ENCODE peak calls at places on chromosomes 1 and 21, in ten cellular contexts. H is IMR-90; A is fibroblast of lung; F is GM13976; P is nephron progenitor cell; T is cardiac muscle cell; E is mucosa of descending colon; I is CD8-positive, alpha-beta T cell; K is fibroblast of mammary gland; D is tibial artery. M is an unnamed sample.
A peak's percentile ranks its signal among the peaks of the same experiment; 100 is the strongest.

GRCh38 chr1:113905435-113905861 is 322 bp downstream of the DCLRE1B start:
- DNase-seq in H (no peak), A (no peak), F (peak; percentile 50), P (peak; percentile 30), T (no peak), E (peak; percentile 74), I (no peak), K (no peak), D (peak; percentile 50), M (no peak)

GRCh38 chr21:41914965-41915364 is 35.8 kb upstream of the PRDM15 start:
- DNase-seq in H (no peak), A (no peak), F (no peak), P (no peak), T (no peak), E (no peak), I (no peak), K (no peak), D (no peak), M (no peak)

GRCh38 chr1:234629026-234629425 is 19.0 kb upstream of the IRF2BP2 start:
- DNase-seq in H (no peak), A (no peak), F (no peak), P (no peak), T (no peak), E (no peak), I (no peak), K (peak; percentile 33), D (no peak), M (no peak)

GRCh38 chr1:210250998-210251679 is 18.5 kb downstream of the SERTAD4 start:
- DNase-seq in H (no peak), A (peak; percentile 71), F (peak; percentile 45), P (peak; percentile 67), T (peak; percentile 41), E (peak; percentile 66), I (no peak), K (no peak), D (peak; percentile 35), M (no peak)

GRCh38 chr1:205354259-205354904 is 2.3 kb downstream of the KLHDC8A start:
- DNase-seq in H (peak; percentile 76), A (peak; percentile 64), F (peak; percentile 72), P (peak; percentile 70), T (peak; percentile 84), E (no peak), I (peak; percentile 72), K (peak; percentile 80), D (peak; percentile 67), M (peak; percentile 18)

GRCh38 chr1:41528726-41529605 is 44.5 kb upstream of the EDN2 start:
- DNase-seq in H (no peak), A (no peak), F (no peak), P (no peak), T (no peak), E (peak; percentile 10), I (no peak), K (no peak), D (no peak), M (no peak)

GRCh38 chr21:39018730-39019129 is 164.5 kb downstream of the PSMG1 start:
- DNase-seq in H (no peak), A (no peak), F (no peak), P (no peak), T (no peak), E (no peak), I (no peak), K (no peak), D (no peak), M (no peak)

GRCh38 chr1:157770442-157771043 is 6.4 kb downstream of the FCRL2 start:
- DNase-seq in H (peak; percentile 1), A (no peak), F (no peak), P (peak; percentile 9), T (no peak), E (no peak), I (no peak), K (peak; percentile 2), D (no peak), M (no peak)

DNA sequence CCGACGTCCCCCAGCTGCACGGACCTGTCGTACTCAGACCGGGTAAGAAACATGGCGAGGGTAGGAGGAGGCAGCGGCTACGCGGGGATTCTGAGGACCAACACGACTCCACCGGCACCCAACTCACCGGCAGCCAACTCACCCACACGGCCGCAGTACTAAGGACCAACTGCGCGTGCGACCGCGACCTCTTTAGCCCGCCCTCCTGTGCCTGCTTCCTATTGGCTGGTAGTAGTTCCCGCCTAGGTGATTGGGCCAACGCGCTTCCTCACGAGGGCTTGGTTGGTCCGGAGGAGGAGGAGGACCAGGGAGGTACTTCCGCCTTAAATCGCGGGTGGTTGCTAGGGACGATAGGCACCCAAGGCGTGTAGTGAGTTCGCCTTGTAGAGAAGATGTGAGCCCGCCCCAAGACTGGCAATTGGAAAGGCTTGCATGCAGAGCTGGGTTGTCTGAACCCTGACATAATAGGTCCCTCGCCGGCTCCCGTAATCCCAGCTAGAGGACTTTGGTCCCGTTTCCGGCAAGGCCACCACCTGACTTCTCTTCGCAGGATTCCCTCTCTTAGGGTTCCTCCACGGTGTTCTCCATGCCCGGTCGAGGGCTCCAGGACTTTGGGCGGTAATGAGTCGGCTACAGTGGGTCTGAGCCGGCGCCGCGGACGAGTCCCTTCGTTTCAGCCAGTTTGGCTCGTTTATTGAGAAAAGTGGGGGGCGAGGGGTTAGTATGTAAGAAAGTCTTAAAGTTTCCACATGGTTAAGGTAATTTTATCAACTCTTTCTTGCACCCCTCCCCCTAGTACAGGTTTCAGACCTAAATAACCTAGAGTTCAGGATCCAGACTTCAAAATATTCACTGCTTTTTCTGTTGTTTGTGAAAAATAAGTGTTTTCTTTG is at the start of gene PSMA5:
- DNase-seq in H (peak; percentile 100), A (peak; percentile 100), F (peak; percentile 94), P (peak; percentile 89), T (peak; percentile 100), E (peak; percentile 98), I (peak; percentile 93), K (peak; percentile 99), D (peak; percentile 99), M (peak; percentile 98)
- TF ChIP-seq CTCF in H (no peak), A (no peak), F (no peak), P (no peak), T (no peak), E (peak; percentile 15), I (no peak), K (no peak), D (no peak), M (no peak)

GRCh38 chr1:100360790-100361232 is 8.5 kb downstream of the CDC14A start:
- DNase-seq in H (peak; percentile 49), A (peak; percentile 75), F (no peak), P (no peak), T (peak; percentile 66), E (no peak), I (no peak), K (peak; percentile 47), D (peak; percentile 40), M (no peak)

GRCh38 chr1:100359139-100359538 is 6.8 kb downstream of the CDC14A start:
- DNase-seq in H (no peak), A (no peak), F (no peak), P (no peak), T (no peak), E (no peak), I (no peak), K (no peak), D (no peak), M (no peak)

GRCh38 chr1:100354971-100355394 is 2.7 kb downstream of the CDC14A start:
- DNase-seq in H (peak; percentile 66), A (peak; percentile 70), F (no peak), P (peak; percentile 43), T (peak; percentile 18), E (no peak), I (no peak), K (peak; percentile 15), D (no peak), M (no peak)

GRCh38 chr1:100361249-100362089 is 9.2 kb downstream of the CDC14A start:
- DNase-seq in H (no peak), A (no peak), F (no peak), P (no peak), T (no peak), E (no peak), I (no peak), K (no peak), D (no peak), M (no peak)

DNA sequence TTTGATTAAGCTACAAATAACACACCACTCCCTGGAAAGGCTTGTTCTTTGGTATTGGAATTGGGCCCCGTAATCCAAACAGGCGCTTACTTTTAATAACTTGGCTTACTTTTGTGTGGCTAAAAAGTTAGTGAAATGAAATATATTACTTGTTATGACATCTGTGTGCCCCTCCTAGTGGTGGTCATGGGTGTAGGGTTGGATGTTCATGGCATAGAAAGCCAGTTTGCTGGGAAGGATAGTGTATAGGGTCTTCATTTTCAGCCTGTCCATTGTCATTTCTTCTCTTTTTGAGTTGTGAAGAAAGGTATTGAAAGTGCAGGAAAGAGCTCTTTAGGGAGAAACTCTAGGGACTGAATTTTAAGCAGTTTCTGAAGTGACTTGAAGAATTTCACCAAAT is 5.9 kb downstream of the CDC14A start:
- DNase-seq in H (no peak), A (no peak), F (no peak), P (no peak), T (peak; percentile 31), E (no peak), I (no peak), K (peak; percentile 39), D (no peak), M (no peak)
- TF ChIP-seq CTCF in H (peak; percentile 28), A (peak; percentile 58), F (no peak), P (no peak), T (peak; percentile 52), E (no peak), I (peak; percentile 52), K (peak; percentile 50), D (no peak), M (peak; percentile 42)

DNA sequence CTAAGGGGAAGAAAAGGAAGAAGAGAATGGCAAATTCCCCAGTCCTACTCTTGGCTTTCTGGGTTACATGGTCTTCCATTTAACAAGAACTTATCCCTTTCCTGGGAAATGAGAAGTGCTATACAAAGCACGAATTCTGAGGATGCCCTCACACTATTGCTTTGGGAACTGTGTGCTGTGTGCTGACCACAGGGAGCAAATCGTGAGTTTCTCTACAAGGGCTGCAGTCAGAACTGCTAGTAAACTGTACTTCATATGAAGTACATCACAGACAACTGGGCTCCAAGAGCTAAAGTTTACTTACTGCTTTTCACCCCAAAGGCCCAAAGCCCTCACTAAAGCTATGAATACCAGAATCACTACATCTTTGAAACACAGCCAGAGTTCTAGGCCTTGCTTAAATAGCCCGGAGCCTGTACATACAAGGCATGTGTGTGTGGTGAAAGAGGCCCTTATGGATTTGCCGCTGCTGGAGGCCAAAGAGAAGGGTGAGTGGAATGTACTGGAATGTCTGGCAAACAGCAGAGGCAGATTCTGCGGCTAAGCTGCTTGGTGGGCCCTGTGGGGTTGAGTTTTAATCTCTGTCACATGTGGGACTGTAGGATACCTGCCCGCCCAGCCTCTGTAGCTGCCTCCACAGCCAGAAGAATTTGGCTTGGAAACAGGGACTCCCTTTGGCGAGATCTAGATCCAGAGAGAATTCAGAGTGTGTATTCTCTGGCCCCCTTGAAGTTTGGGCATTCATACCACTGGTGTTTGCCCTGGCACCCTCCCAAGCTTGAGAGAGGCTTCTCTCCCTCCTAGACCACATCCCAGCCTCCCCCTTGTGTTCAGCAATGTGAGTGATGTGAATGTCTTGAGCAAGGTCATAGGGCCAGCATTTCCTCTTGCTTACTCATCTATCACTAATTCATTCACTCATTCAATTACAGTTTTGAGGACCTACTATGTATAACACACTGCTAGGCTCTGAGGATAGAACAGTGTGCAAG is 21.9 kb upstream of the TRIM67 start:
- DNase-seq in H (peak; percentile 82), A (peak; percentile 99), F (no peak), P (no peak), T (peak; percentile 99), E (no peak), I (no peak), K (peak; percentile 68), D (no peak), M (peak; percentile 20)
- TF ChIP-seq CTCF in H (no peak), A (no peak), F (no peak), P (no peak), T (peak; percentile 20), E (no peak), I (no peak), K (no peak), D (no peak), M (no peak)

DNA sequence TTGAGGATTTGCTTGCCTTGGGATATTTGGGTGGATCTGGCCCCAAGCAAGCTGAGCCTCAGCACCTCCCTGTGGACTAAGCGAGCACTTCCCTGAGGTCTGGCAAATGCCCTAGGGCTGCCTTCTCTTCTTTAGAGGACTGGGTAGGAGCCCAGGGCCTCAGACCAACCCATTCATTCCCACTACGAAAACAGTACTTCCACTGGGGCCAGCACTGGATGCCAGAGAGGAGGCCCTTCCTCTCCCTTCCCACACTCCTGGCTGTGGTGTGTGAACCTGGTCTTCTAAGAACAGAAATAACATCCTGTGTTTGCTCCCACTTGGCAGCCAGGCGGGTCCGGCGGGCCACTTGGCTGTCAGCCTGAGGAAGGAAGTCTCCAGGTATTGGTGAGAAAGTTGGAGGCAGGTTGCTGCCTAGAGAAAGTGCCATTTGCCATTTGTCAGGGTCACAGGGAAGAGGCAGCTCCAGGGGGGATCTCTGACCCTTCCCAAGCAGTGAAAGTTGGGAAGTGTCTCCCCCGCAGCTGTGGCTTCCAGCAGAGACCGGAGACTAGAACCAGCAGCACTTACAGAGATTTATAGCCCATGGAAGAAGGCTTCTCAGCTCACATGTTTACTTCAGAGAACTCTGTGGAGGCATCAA is 323.5 kb downstream of the SIPA1L2 start:
- DNase-seq in H (no peak), A (no peak), F (no peak), P (peak; percentile 57), T (peak; percentile 53), E (no peak), I (no peak), K (no peak), D (peak; percentile 38), M (no peak)
- TF ChIP-seq CTCF in H (no peak), A (peak; percentile 7), F (no peak), P (no peak), T (peak; percentile 39), E (no peak), I (no peak), K (no peak), D (no peak), M (no peak)